ENCODE peak calls at places on chromosomes 11 and 22, in seven cellular contexts. B is cardiac muscle cell, N is foreskin fibroblast, Y is Calu3, O is prostate gland, I is thyroid gland, D is adrenal gland. G is an unnamed sample.

GRCh38 chr11:134657631-134658030 is 245.6 kb upstream of the B3GAT1 start:
- DNase-seq in D (peak), N (no peak), O (no peak), I (no peak), Y (no peak), B (no peak), G (no peak)

GRCh38 chr22:20128902-20129746 is 2.5 kb upstream of the ZDHHC8 start:
- DNase-seq in Y (peak), I (peak), B (peak), N (peak), O (no peak), D (peak), G (peak)

GRCh38 chr11:77175021-77175842 is 47.2 kb downstream of the MYO7A start:
- DNase-seq in B (no peak), Y (no peak), D (peak), O (no peak), N (peak), I (no peak), G (no peak)

GRCh38 chr11:72041364-72042058 is 38.8 kb downstream of the NUMA1 start:
- DNase-seq in I (peak), B (peak), N (peak), D (peak), Y (peak), O (peak), G (peak)

GRCh38 chr22:35984183-35984710 is 44.4 kb downstream of the RBFOX2 start:
- DNase-seq in Y (no peak), O (no peak), B (no peak), N (no peak), D (no peak), I (no peak), G (no peak)

GRCh38 chr11:125167292-125167953 is 2.9 kb downstream of the PKNOX2 start:
- DNase-seq in I (peak), O (no peak), N (no peak), B (peak), D (no peak), Y (no peak), G (no peak)

GRCh38 chr11:118001494-118001971 is 15.3 kb downstream of the IL10RA start:
- DNase-seq in N (no peak), Y (no peak), I (no peak), B (no peak), D (no peak), O (no peak), G (no peak)

GRCh38 chr22:24189249-24190158 is 8.2 kb downstream of the SUSD2 start:
- DNase-seq in D (peak), N (peak), Y (peak), I (peak), B (peak), O (peak), G (peak)

GRCh38 chr11:114169321-114169749 is 109.8 kb downstream of the ZBTB16 start:
- DNase-seq in N (peak), I (no peak), Y (no peak), O (no peak), D (no peak), B (no peak), G (no peak)

GRCh38 chr11:74725701-74726100 is 5.5 kb downstream of the CHRDL2 start:
- DNase-seq in I (no peak), O (no peak), B (no peak), Y (no peak), N (no peak), D (no peak), G (no peak)

GRCh38 chr11:30586251-30587144 is at the start of gene MPPED2:
- DNase-seq in D (peak), Y (peak), I (peak), O (peak), N (no peak), B (peak), G (no peak)

GRCh38 chr11:116657842-116658825 is 114.7 kb downstream of the BUD13 start:
- DNase-seq in B (no peak), I (no peak), N (no peak), D (no peak), O (no peak), Y (no peak), G (no peak)

GRCh38 chr11:116981216-116981887 is 116.9 kb downstream of the SIK3 start:
- DNase-seq in N (no peak), D (no peak), B (no peak), O (no peak), Y (no peak), I (no peak), G (no peak)

GRCh38 chr11:5046226-5046625 is at the start of gene OR52J3:
- DNase-seq in I (no peak), B (no peak), O (no peak), N (no peak), Y (no peak), D (no peak), G (no peak)

GRCh38 chr11:112293614-112294013 is 33.0 kb upstream of the PLET1 start:
- DNase-seq in I (no peak), O (no peak), N (no peak), D (no peak), Y (no peak), B (no peak), G (no peak)

GRCh38 chr11:96782632-96783031 is 392.8 kb downstream of the JRKL start:
- DNase-seq in B (no peak), I (no peak), N (no peak), O (no peak), Y (no peak), D (no peak), G (no peak)

GRCh38 chr11:118917488-118918127 is 8.1 kb downstream of the BCL9L start:
- DNase-seq in Y (peak), O (no peak), D (peak), N (peak), B (no peak), I (peak), G (peak)

GRCh38 chr11:34356918-34357645 is 728 bp downstream of the ABTB2 start:
- DNase-seq in I (peak), Y (peak), N (peak), D (peak), B (peak), O (peak), G (peak)

GRCh38 chr11:60852639-60853468 is 2.9 kb downstream of the PTGDR2 start:
- DNase-seq in Y (no peak), I (no peak), N (no peak), O (no peak), B (no peak), D (no peak), G (no peak)

GRCh38 chr11:26331911-26332571 is at the start of gene ANO3:
- DNase-seq in O (peak), N (peak), D (peak), Y (peak), I (peak), B (peak), G (peak)

GRCh38 chr11:32829157-32829679 is 509 bp upstream of the PRRG4 start:
- DNase-seq in Y (no peak), B (no peak), O (no peak), I (no peak), D (no peak), N (no peak), G (no peak)

GRCh38 chr11:39668640-39669039 is 1790.8 kb downstream of the LRRC4C start:
- DNase-seq in N (no peak), O (no peak), I (no peak), Y (no peak), D (no peak), B (no peak), G (peak)

GRCh38 chr11:35549787-35550186 is 24.4 kb upstream of the PAMR1 start:
- DNase-seq in N (peak), O (no peak), I (peak), Y (no peak), B (peak), D (no peak), G (peak)

GRCh38 chr11:73229321-73230275 is 11.5 kb downstream of the P2RY2 start:
- DNase-seq in I (no peak), O (no peak), N (no peak), Y (no peak), D (peak), B (no peak), G (no peak)

GRCh38 chr11:60251485-60252207 is 8.7 kb upstream of the MS4A4E start:
- DNase-seq in D (peak), I (no peak), Y (peak), N (peak), O (no peak), B (peak), G (peak)

GRCh38 chr22:17205432-17205831 is 13.8 kb downstream of the ADA2 start:
- DNase-seq in D (no peak), B (no peak), I (no peak), N (no peak), Y (no peak), O (no peak), G (no peak)

GRCh38 chr11:99419991-99420390 is 399.2 kb downstream of the CNTN5 start:
- DNase-seq in D (no peak), B (no peak), I (no peak), Y (no peak), N (no peak), O (no peak), G (no peak)

GRCh38 chr11:99422581-99423434 is 402.1 kb downstream of the CNTN5 start:
- DNase-seq in D (no peak), B (no peak), I (no peak), O (no peak), Y (no peak), N (no peak), G (no peak)

GRCh38 chr11:99425596-99425995 is 404.8 kb downstream of the CNTN5 start:
- DNase-seq in B (no peak), D (no peak), O (no peak), N (no peak), I (no peak), Y (no peak), G (no peak)

GRCh38 chr11:99424313-99425084 is 403.8 kb downstream of the CNTN5 start:
- DNase-seq in N (no peak), I (no peak), D (no peak), O (no peak), B (no peak), Y (no peak), G (no peak)

GRCh38 chr11:99423435-99423983 is 402.8 kb downstream of the CNTN5 start:
- DNase-seq in Y (no peak), O (no peak), I (no peak), D (no peak), N (no peak), B (no peak), G (no peak)
- TF ChIP-seq CTCF in Y (no peak), O (no peak), I (no peak), D (no peak), N (no peak), B (no peak), G (no peak)

DNA sequence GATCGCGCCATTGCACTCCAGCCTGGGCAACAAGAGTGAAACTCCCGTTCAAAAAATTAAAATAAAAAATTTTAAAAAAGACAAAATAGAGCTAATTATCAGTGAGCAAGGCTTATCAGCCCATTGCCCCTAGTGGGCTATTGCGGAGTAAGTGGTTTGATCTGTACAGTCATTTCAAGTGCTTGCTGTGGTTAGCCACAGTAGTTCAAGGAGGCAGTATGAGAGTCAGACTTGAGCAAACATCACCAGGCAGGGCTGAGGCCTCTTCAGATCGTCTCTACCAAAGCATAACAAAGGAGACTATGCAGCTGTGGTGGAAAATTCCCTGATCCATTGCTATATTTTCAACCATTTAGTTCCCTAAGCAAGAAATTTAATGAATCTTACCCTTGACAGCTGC is 4.3 kb upstream of the SBF2 start:
- DNase-seq in Y (no peak), O (no peak), D (no peak), I (peak), B (peak), N (peak), G (no peak)
- TF ChIP-seq CTCF in Y (no peak), O (no peak), D (no peak), I (no peak), B (peak), N (peak), G (no peak)

GRCh38 chr11:62245271-62245753 is 3.3 kb downstream of the SCGB1D2 start:
- DNase-seq in N (peak), B (peak), Y (peak), O (no peak), I (peak), D (no peak), G (peak)
- TF ChIP-seq CTCF in N (no peak), B (peak), Y (no peak), O (no peak), I (no peak), D (no peak), G (peak)

DNA sequence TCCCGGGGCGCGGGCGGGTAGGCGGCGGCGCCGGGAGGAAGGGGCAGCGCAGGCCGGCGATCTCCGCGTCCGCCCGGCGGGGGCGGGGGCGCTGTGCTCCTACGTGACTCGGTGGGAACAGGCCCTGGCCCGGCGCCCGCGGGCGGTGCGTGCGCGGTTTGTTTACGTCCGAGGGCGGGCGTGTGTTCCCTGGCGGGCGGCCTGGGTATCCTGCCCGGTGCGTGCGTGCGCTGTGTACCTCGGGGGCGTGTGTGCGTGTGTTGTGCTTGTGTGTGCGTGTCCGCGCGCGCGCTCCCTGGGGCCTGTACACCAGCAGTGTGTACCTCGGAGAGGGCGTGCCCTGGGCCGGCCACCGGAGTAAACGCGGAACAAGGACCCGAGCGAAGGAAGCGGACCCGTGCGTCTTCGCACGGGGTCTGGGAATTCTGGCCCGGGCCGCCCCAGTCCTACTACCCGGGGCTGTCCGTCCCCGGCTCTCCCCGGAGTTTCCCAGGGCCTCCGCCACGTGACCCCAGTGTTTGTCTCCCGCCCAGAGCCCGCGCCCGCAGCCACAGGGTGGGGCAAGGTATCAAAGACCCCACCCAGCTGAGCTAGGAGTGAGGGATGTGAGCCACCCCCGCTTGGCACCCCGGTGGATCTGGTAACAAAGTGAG is 769 bp downstream of the MAFF start:
- DNase-seq in B (peak), Y (peak), O (peak), I (peak), D (peak), N (peak), G (peak)
- TF ChIP-seq CTCF in B (no peak), Y (no peak), O (peak), I (no peak), D (peak), N (no peak), G (no peak)

GRCh38 chr22:22745225-22746060 is 101.0 kb downstream of the GGTLC2 start:
- DNase-seq in D (peak), N (peak), O (peak), Y (peak), B (no peak), I (peak), G (peak)
- TF ChIP-seq CTCF in D (peak), N (peak), O (peak), Y (peak), B (peak), I (no peak), G (peak)

DNA sequence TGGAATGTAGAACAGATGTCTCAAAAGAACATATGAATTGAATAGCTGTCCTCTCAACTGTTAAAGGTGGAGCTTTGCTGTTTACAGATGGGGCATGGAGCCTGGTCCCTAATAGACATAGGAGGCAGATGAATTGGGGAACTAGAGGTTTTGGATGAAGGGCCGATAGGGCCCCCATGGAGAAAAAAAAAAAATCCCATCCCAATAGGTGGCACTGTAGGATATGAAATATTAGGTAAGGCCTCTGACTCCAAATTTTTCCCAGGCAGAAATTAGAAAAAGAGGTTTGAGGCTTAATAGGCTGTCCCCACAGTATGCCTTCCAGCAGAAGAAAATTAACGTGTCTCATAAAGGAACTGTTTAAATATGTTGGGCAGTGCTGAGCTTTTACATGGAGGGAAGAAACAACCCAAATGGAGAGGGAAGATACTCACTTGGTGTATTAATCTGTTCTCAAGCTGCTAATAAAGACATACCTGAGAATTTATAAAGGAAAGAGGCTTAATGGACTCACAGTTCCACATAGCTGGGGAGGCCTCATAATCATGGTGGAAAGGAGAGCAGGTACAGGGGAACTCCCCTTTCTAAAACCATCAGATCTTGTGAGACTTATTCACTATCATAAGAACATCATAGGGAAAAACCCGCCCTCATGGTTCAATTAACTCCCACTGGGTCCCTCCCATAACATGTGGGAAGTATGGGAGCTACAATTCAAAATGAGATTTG is 30.1 kb upstream of the TMEM45B start:
- DNase-seq in B (no peak), D (no peak), I (no peak), Y (no peak), O (no peak), N (peak), G (peak)
- TF ChIP-seq CTCF in B (peak), D (peak), I (no peak), Y (no peak), O (peak), N (no peak), G (peak)

DNA sequence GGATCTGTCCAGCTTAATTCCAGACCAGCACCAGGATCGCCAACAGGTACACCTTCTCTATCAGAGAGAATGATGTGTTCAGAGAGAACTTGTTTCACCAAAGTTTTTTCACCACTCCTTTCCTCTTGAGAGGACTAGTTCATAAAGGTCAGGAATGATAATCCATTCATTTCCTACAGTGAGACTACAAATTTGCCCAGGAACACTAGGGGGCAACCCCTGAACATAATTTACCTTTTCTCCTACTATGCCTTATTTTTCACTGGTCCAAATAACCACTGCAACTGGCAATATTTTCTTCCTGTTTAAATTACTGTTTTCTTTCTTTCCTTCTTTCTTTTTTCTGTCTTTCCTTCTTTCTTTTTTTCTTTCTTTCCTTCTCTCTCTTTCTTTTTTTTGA is 22.5 kb downstream of the CAVIN3 start:
- DNase-seq in B (no peak), I (no peak), O (no peak), Y (no peak), N (peak), D (no peak), G (peak)
- TF ChIP-seq CTCF in B (peak), I (no peak), O (no peak), Y (no peak), N (peak), D (no peak), G (peak)

DNA sequence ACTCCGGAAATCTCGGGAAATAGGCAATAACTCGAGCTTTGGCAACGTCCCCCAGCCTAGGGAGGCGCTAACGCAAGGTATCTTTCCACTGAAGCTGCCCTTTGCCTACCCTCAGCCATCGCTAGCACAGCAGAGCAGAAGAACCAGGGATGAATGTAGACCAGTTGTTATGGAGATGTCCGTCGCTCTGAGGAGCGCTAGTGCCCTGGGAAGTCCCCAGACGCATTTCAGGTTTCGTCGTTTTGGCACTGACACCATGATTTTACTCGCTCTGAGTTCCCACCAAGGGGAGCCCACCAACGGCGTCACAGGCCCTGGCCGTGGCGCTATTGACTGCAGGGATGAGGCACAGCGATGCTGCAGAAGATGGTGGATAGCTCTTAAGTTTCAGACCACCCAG is 22.7 kb upstream of the BDNF start:
- DNase-seq in D (no peak), Y (no peak), I (no peak), N (peak), B (no peak), O (no peak), G (no peak)
- TF ChIP-seq CTCF in D (no peak), Y (no peak), I (no peak), N (no peak), B (no peak), O (no peak), G (no peak)

G was measured in MCF 10A.